ENCODE peak calls at places on chromosomes 11 and 22, in six cellular contexts. F is iris pigment epithelial cell, L is lung, O is RPMI8226, G is NCI-H1048, C is sciatic nerve. V is an unnamed sample.

GRCh38 chr11:30218278-30218677 is 12.5 kb upstream of the FSHB start:
- DNase-seq in O (no peak), F (no peak), G (no peak), L (no peak), C (no peak), V (no peak)

GRCh38 chr11:10461276-10461790 is 6.3 kb downstream of the AMPD3 start:
- DNase-seq in G (no peak), C (no peak), L (no peak), F (no peak), O (no peak), V (no peak)

GRCh38 chr11:115552773-115553438 is 48.7 kb upstream of the CADM1 start:
- DNase-seq in O (no peak), C (no peak), G (no peak), L (no peak), F (no peak), V (no peak)

GRCh38 chr11:19311306-19312030 is 70.7 kb upstream of the E2F8 start:
- DNase-seq in L (peak), F (peak), G (no peak), C (peak), O (peak), V (peak)

GRCh38 chr11:68449951-68450350 is 10.6 kb upstream of the PPP6R3 start:
- DNase-seq in C (no peak), O (no peak), G (no peak), F (no peak), L (no peak), V (no peak)

GRCh38 chr11:66126064-66126463 is 56.0 kb downstream of the PACS1 start:
- DNase-seq in G (no peak), C (no peak), F (peak), L (no peak), O (no peak), V (no peak)

GRCh38 chr22:47367993-47368945 is 605.8 kb downstream of the TBC1D22A start:
- DNase-seq in C (peak), L (no peak), O (no peak), F (no peak), G (no peak), V (no peak)

GRCh38 chr11:75482310-75482606 is 43.5 kb downstream of the GDPD5 start:
- DNase-seq in L (no peak), G (no peak), F (no peak), O (no peak), C (no peak), V (no peak)

GRCh38 chr11:68659158-68659921 is 25.0 kb upstream of the GAL start:
- DNase-seq in G (no peak), L (peak), C (peak), O (peak), F (peak), V (peak)

GRCh38 chr22:36055376-36056310 is 27.0 kb upstream of the RBFOX2 start:
- DNase-seq in O (no peak), G (no peak), F (peak), C (no peak), L (no peak), V (peak)

GRCh38 chr22:33328789-33329296 is 270.7 kb upstream of the SYN3 start:
- DNase-seq in O (no peak), L (no peak), G (no peak), C (no peak), F (peak), V (peak)

GRCh38 chr11:103484545-103484944 is 375.3 kb downstream of the DYNC2H1 start:
- DNase-seq in O (no peak), G (no peak), C (no peak), L (no peak), F (no peak), V (no peak)

GRCh38 chr11:66680966-66681645 is 3.4 kb upstream of the RBM4B start:
- DNase-seq in L (no peak), G (no peak), O (no peak), F (no peak), C (no peak), V (no peak)

GRCh38 chr11:490930-491260 is 16.1 kb downstream of the RNH1 start:
- DNase-seq in L (no peak), C (no peak), F (no peak), O (no peak), G (no peak), V (no peak)

GRCh38 chr11:60788401-60789110 is 3.4 kb downstream of the MS4A10 start:
- DNase-seq in F (no peak), C (no peak), G (no peak), O (peak), L (no peak), V (no peak)

GRCh38 chr11:74731301-74732094 is at the start of gene CHRDL2:
- DNase-seq in F (peak), G (no peak), O (no peak), C (no peak), L (no peak), V (peak)

GRCh38 chr11:75467311-75467710 is 34.3 kb upstream of the KLHL35 start:
- DNase-seq in L (no peak), C (no peak), G (no peak), F (no peak), O (no peak), V (no peak)

GRCh38 chr11:123055132-123055924 is 6.6 kb downstream of the HSPA8 start:
- DNase-seq in G (no peak), F (no peak), O (no peak), L (no peak), C (no peak), V (no peak)

GRCh38 chr11:17471501-17471900 is 5.1 kb downstream of the ABCC8 start:
- DNase-seq in G (no peak), L (no peak), F (no peak), C (no peak), O (peak), V (no peak)

GRCh38 chr11:10543782-10544181 is 2.8 kb upstream of the RNF141 start:
- DNase-seq in F (no peak), L (no peak), C (no peak), O (no peak), G (no peak), V (no peak)

GRCh38 chr11:13118194-13118593 is 109.1 kb downstream of the RASSF10 start:
- DNase-seq in L (no peak), O (no peak), G (no peak), F (peak), C (no peak), V (peak)

GRCh38 chr11:77784572-77784971 is 36.0 kb downstream of the RSF1 start:
- DNase-seq in O (no peak), L (no peak), C (no peak), G (no peak), F (no peak), V (no peak)

GRCh38 chr11:111797145-111797581 is 31.0 kb upstream of the PPP2R1B start:
- DNase-seq in C (no peak), O (peak), F (peak), G (no peak), L (no peak), V (no peak)

GRCh38 chr11:128779036-128779435 is 85.2 kb downstream of the FLI1 start:
- DNase-seq in O (no peak), G (no peak), L (no peak), F (no peak), C (no peak), V (no peak)

GRCh38 chr22:20396639-20397038 is 2.7 kb downstream of the ZNF74 start:
- DNase-seq in O (no peak), C (no peak), G (no peak), F (peak), L (no peak), V (peak)

GRCh38 chr11:15157181-15157580 is 42.5 kb downstream of the INSC start:
- DNase-seq in O (no peak), C (no peak), F (peak), L (no peak), G (no peak), V (peak)

GRCh38 chr11:61297741-61298140 is 2.6 kb upstream of the VWCE start:
- DNase-seq in C (peak), F (peak), G (no peak), O (no peak), L (no peak), V (peak)

GRCh38 chr11:74417379-74417804 is 19.2 kb upstream of the PGM2L1 start:
- DNase-seq in L (peak), G (peak), F (peak), C (no peak), O (no peak), V (peak)